ENCODE peak calls at places on chromosomes 4 and X, in four cellular contexts. One of them, this sample, is unnamed.

GRCh38 chr4:6092131-6092530 is 73.9 kb upstream of the C4orf50 start:
- DNase-seq in GM12878: no peak
- DNase-seq in H1: no peak
- DNase-seq in HepG2: no peak
- DNase-seq in this sample: no peak

GRCh38 chrX:67544871-67545771 is 1.3 kb downstream of the AR start:
- DNase-seq in GM12878: no peak
- DNase-seq in H1: peak; percentile 51
- DNase-seq in HepG2: no peak
- DNase-seq in this sample: no peak

GRCh38 chrX:1727531-1728027 is 112.7 kb downstream of the ASMT start:
- DNase-seq in GM12878: no peak
- DNase-seq in H1: peak; percentile 57
- DNase-seq in HepG2: peak; percentile 7
- DNase-seq in this sample: peak; percentile 80

GRCh38 chrX:118360429-118361125 is 14.7 kb downstream of the WDR44 start:
- DNase-seq in GM12878: no peak
- DNase-seq in H1: no peak
- DNase-seq in HepG2: no peak
- DNase-seq in this sample: no peak

GRCh38 chr4:53863163-53863562 is 201.2 kb downstream of the CHIC2 start:
- DNase-seq in GM12878: no peak
- DNase-seq in H1: no peak
- DNase-seq in HepG2: no peak
- DNase-seq in this sample: no peak

GRCh38 chr4:178273168-178273567 is 830.9 kb upstream of the AGA start:
- DNase-seq in GM12878: no peak
- DNase-seq in H1: no peak
- DNase-seq in HepG2: no peak
- DNase-seq in this sample: no peak

GRCh38 chrX:139642241-139642927 is 65.6 kb downstream of the MCF2 start:
- DNase-seq in GM12878: no peak
- DNase-seq in H1: peak; percentile 37
- DNase-seq in HepG2: no peak
- DNase-seq in this sample: peak; percentile 5

GRCh38 chr4:146165840-146166239 is 9.7 kb upstream of the LSM6 start:
- DNase-seq in GM12878: no peak
- DNase-seq in H1: no peak
- DNase-seq in HepG2: no peak
- DNase-seq in this sample: no peak

GRCh38 chr4:183443609-183444148 is 757 bp upstream of the CDKN2AIP start:
- DNase-seq in GM12878: no peak
- DNase-seq in H1: no peak
- DNase-seq in HepG2: no peak
- DNase-seq in this sample: peak; percentile 50

DNA sequence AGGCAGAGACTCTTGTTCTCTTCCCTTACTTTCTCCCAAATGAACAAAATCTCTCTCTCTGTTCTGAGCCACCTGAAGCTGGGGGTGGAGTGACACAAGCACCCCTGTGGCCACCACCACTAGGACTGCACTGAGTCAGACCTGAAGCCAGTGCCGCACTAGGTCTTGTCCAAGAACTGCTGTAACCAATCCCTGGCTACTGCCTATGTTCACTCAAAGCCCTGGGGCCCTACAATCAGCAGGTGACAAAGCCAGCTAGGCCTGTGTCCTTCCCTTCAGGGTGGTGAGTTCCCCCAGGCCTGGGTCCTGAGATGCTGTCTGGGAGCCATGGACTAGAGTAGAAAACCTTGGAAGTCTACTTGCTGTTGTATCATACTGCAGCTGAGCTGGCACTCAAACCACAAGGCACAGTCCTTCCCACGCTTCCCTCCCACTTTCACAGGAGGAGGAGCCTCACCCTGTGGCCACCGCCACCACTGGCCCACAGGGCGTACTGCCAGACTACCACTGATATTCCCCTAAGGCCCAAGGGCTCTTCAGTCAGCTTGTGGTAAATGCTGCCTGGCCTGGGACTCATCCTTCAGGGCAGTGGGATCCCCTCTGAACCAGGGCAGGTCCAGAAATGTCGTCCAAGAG is 119.1 kb downstream of the RTL9 start:
- DNase-seq in GM12878: no peak
- DNase-seq in H1: no peak
- DNase-seq in HepG2: no peak
- DNase-seq in this sample: no peak
- TF ChIP-seq SUZ12 in GM12878: no peak
- TF ChIP-seq SUZ12 in H1: no peak
- TF ChIP-seq SUZ12 in HepG2: no peak
- TF ChIP-seq SUZ12 in this sample: no peak

GRCh38 chrX:39195156-39195555 is 393.9 kb downstream of the MID1IP1 start:
- DNase-seq in GM12878: no peak
- DNase-seq in H1: no peak
- DNase-seq in HepG2: no peak
- DNase-seq in this sample: no peak
- TF ChIP-seq YY1 in GM12878: no peak
- TF ChIP-seq YY1 in H1: no peak
- TF ChIP-seq YY1 in HepG2: no peak
- TF ChIP-seq YY1 in this sample: no peak

DNA sequence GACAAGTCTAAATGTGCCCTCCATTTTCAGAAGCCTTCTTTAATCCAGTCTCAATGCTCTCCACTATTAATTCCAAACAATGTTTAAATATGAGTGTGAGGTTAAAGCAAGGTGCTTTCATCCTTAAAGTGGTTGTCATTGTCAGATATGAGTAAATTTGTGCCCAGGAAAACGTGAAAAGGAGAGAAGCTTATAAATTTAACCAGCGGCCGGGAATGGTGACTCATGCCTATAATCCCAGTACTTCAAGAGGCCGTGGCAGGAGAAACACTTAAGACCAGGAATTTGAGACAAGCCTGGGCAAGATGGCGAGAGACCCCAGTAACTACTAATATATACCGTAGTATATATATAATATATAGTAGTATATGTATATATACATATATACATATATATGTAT is 270.0 kb downstream of the ARHGAP24 start:
- DNase-seq in GM12878: no peak
- DNase-seq in H1: no peak
- DNase-seq in HepG2: no peak
- DNase-seq in this sample: no peak
- H3K4me1 ChIP-seq in GM12878: no peaks in the 10 kb centered on the region
- H3K4me1 ChIP-seq in H1: no peaks in the 10 kb centered on the region
- H3K4me1 ChIP-seq in HepG2: no peaks in the 10 kb centered on the region
- H3K4me1 ChIP-seq in this sample: no peaks in the 10 kb centered on the region

GRCh38 chr4:159281781-159282180 is 178.9 kb downstream of the RAPGEF2 start:
- DNase-seq in GM12878: no peak
- DNase-seq in H1: no peak
- DNase-seq in HepG2: no peak
- DNase-seq in this sample: no peak

GRCh38 chr4:159279084-159279483 is 176.2 kb downstream of the RAPGEF2 start:
- DNase-seq in GM12878: no peak
- DNase-seq in H1: no peak
- DNase-seq in HepG2: no peak
- DNase-seq in this sample: no peak

GRCh38 chr4:159278399-159278798 is 175.5 kb downstream of the RAPGEF2 start:
- DNase-seq in GM12878: no peak
- DNase-seq in H1: no peak
- DNase-seq in HepG2: no peak
- DNase-seq in this sample: no peak

GRCh38 chr4:159282944-159283343 is 180.1 kb downstream of the RAPGEF2 start:
- DNase-seq in GM12878: no peak
- DNase-seq in H1: no peak
- DNase-seq in HepG2: peak; percentile 44
- DNase-seq in this sample: no peak

GRCh38 chr4:159280442-159281172 is 177.7 kb downstream of the RAPGEF2 start:
- DNase-seq in GM12878: no peak
- DNase-seq in H1: no peak
- DNase-seq in HepG2: peak; percentile 67
- DNase-seq in this sample: no peak
- TF ChIP-seq SUZ12 in GM12878: no peak
- TF ChIP-seq SUZ12 in H1: no peak
- TF ChIP-seq SUZ12 in HepG2: no peak
- TF ChIP-seq SUZ12 in this sample: no peak

DNA sequence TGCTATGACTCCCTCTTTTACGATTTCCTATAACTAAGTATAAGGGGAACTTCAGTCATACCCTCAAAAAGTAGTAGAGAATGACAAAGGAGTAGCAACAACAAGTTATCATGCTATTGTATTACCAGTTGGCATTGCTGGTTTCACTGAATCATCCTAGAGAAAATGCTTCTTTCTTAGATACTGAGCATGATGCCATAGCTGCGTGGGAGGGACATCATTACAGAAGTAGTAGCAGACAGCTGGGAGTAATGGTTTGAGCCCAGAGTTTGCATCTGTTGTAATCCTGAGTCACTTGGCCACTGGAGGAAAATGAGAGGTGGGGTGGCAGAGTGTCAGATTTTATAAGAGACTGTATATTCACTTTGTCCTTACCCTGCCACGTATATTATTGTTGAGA is 38.6 kb downstream of the MTMR1 start:
- DNase-seq in GM12878: no peak
- DNase-seq in H1: no peak
- DNase-seq in HepG2: no peak
- DNase-seq in this sample: no peak
- TF ChIP-seq YY1 in GM12878: no peak
- TF ChIP-seq YY1 in H1: no peak
- TF ChIP-seq YY1 in HepG2: no peak
- TF ChIP-seq YY1 in this sample: no peak

GRCh38 chr4:2591189-2591588 is 54.7 kb downstream of the FAM193A start:
- DNase-seq in GM12878: no peak
- DNase-seq in H1: no peak
- DNase-seq in HepG2: no peak
- DNase-seq in this sample: no peak

GRCh38 chr4:2586502-2586901 is 50.1 kb downstream of the FAM193A start:
- DNase-seq in GM12878: no peak
- DNase-seq in H1: no peak
- DNase-seq in HepG2: no peak
- DNase-seq in this sample: no peak

GRCh38 chr4:2592572-2592971 is 56.1 kb downstream of the FAM193A start:
- DNase-seq in GM12878: no peak
- DNase-seq in H1: no peak
- DNase-seq in HepG2: no peak
- DNase-seq in this sample: no peak

GRCh38 chr4:2587215-2587823 is 50.9 kb downstream of the FAM193A start:
- DNase-seq in GM12878: no peak
- DNase-seq in H1: no peak
- DNase-seq in HepG2: no peak
- DNase-seq in this sample: no peak

GRCh38 chr4:2588259-2588658 is 51.8 kb downstream of the FAM193A start:
- DNase-seq in GM12878: no peak
- DNase-seq in H1: no peak
- DNase-seq in HepG2: no peak
- DNase-seq in this sample: no peak
- H3K4me1 ChIP-seq in GM12878: peaks cover 34% of the 10 kb centered on the region
- H3K4me1 ChIP-seq in H1: peaks cover 7% of the 10 kb centered on the region
- H3K4me1 ChIP-seq in HepG2: peaks cover 14% of the 10 kb centered on the region
- H3K4me1 ChIP-seq in this sample: peaks cover 2% of the 10 kb centered on the region

This sample was measured in NT2/D1.